ENCODE peak calls at places on chromosomes 4 and X, in six cellular contexts. B, V, N, Q, R and M are unnamed samples.

GRCh38 chr4:145736241-145736831 is 56.4 kb downstream of the C4orf51 start:
- DNase-seq in Q (no peak), N (no peak), V (no peak), R (no peak), B (no peak), M (peak; percentile 2)

GRCh38 chrX:27679281-27679680 is 89.1 kb downstream of the DCAF8L2 start:
- DNase-seq in N (no peak), R (no peak), V (no peak), Q (no peak), B (peak; percentile 19), M (no peak)

GRCh38 chr4:119508281-119508680 is 120.3 kb downstream of the PDE5A start:
- DNase-seq in R (no peak), N (no peak), Q (no peak), V (no peak), B (peak; percentile 64), M (no peak)

GRCh38 chr4:666436-666810 is 7.7 kb downstream of the ATP5ME start:
- DNase-seq in B (no peak), N (no peak), R (no peak), Q (no peak), V (no peak), M (no peak)

GRCh38 chrX:103248553-103248952 is 6.4 kb downstream of the TCEAL8 start:
- DNase-seq in R (no peak), B (peak; percentile 10), V (no peak), Q (peak; percentile 25), N (no peak), M (peak; percentile 15)

GRCh38 chr4:48660347-48660746 is 119.7 kb downstream of the FRYL start:
- DNase-seq in R (no peak), B (no peak), V (no peak), N (no peak), Q (no peak), M (no peak)

GRCh38 chrX:53196678-53197077 is 28.3 kb downstream of the KDM5C start:
- DNase-seq in N (no peak), B (no peak), R (no peak), V (no peak), Q (no peak), M (no peak)

GRCh38 chr4:87584509-87584908 is 23.8 kb upstream of the DSPP start:
- DNase-seq in Q (no peak), V (no peak), B (no peak), R (no peak), N (no peak), M (no peak)

GRCh38 chr4:76197971-76198410 is 15.6 kb downstream of the SCARB2 start:
- DNase-seq in B (peak; percentile 69), R (no peak), Q (no peak), V (no peak), N (no peak), M (no peak)

GRCh38 chrX:135324463-135324862 is 15.2 kb downstream of the ETDC start:
- DNase-seq in B (no peak), R (no peak), N (no peak), Q (no peak), V (no peak), M (no peak)

GRCh38 chr4:74435296-74435695 is 9.6 kb upstream of the AREG start:
- DNase-seq in Q (no peak), N (no peak), R (no peak), B (no peak), V (no peak), M (no peak)

GRCh38 chrX:21926527-21927278 is 13.8 kb upstream of the SMS start:
- DNase-seq in V (no peak), Q (no peak), N (no peak), R (peak; percentile 83), B (peak; percentile 99), M (peak; percentile 92)

GRCh38 chr4:17332483-17332882 is 179.4 kb downstream of the QDPR start:
- DNase-seq in V (no peak), Q (no peak), R (no peak), N (no peak), B (no peak), M (no peak)

GRCh38 chr4:78551420-78552351 is at the start of gene ANXA3:
- DNase-seq in Q (no peak), N (no peak), R (peak; percentile 41), V (no peak), B (no peak), M (peak; percentile 24)

GRCh38 chr4:84952004-84952403 is 14.5 kb downstream of the WDFY3 start:
- DNase-seq in N (no peak), R (peak; percentile 71), V (no peak), B (peak; percentile 78), Q (no peak), M (peak; percentile 65)